ENCODE peak calls at places on chromosomes 5 and 9, in six cellular contexts. U is iPS-NIHi11, O is HEK293T, Z is heart right ventricle, T is small intestine, R is tibial nerve. G is an unnamed sample.

GRCh38 chr5:140553657-140554056 is 3.6 kb downstream of the SRA1 start:
- DNase-seq in U (no peak), O (no peak), Z (no peak), T (no peak), R (no peak), G (no peak)

GRCh38 chr5:157561105-157561504 is 14.5 kb downstream of the ADAM19 start:
- DNase-seq in U (no peak), O (no peak), Z (peak; percentile 75), T (no peak), R (no peak), G (no peak)

GRCh38 chr9:3397726-3398125 is 128.1 kb downstream of the RFX3 start:
- DNase-seq in U (no peak), O (no peak), Z (no peak), T (no peak), R (no peak), G (no peak)

GRCh38 chr9:120109242-120109641 is 470.7 kb downstream of the CDK5RAP2 start:
- DNase-seq in U (peak; percentile 82), O (peak; percentile 46), Z (no peak), T (no peak), R (no peak), G (no peak)

GRCh38 chr9:1100945-1101344 is 50.8 kb downstream of the DMRT2 start:
- DNase-seq in U (peak; percentile 67), O (peak; percentile 34), Z (peak; percentile 24), T (no peak), R (no peak), G (peak; percentile 50)

GRCh38 chr9:120900821-120901220 is 23.8 kb upstream of the PHF19 start:
- DNase-seq in U (no peak), O (no peak), Z (no peak), T (no peak), R (no peak), G (no peak)

GRCh38 chr5:179827684-179828083 is 7.0 kb downstream of the SQSTM1 start:
- DNase-seq in U (no peak), O (no peak), Z (no peak), T (peak; percentile 89), R (no peak), G (peak; percentile 47)

GRCh38 chr5:135211083-135211790 is 177.2 kb upstream of the PITX1 start:
- DNase-seq in U (no peak), O (no peak), Z (no peak), T (no peak), R (no peak), G (no peak)

GRCh38 chr5:79561525-79561893 is 47.6 kb upstream of the HOMER1 start:
- DNase-seq in U (no peak), O (no peak), Z (no peak), T (no peak), R (no peak), G (no peak)

GRCh38 chr9:134325813-134326753 is at the start of gene RXRA:
- DNase-seq in U (peak; percentile 92), O (peak; percentile 84), Z (peak; percentile 86), T (peak; percentile 87), R (peak; percentile 73), G (peak; percentile 93)

GRCh38 chr5:178426326-178427130 is 163.7 kb downstream of the COL23A1 start:
- DNase-seq in U (no peak), O (no peak), Z (no peak), T (no peak), R (no peak), G (no peak)

GRCh38 chr5:169494383-169495251 is 89.0 kb upstream of the SPDL1 start:
- DNase-seq in U (no peak), O (no peak), Z (no peak), T (no peak), R (no peak), G (no peak)

GRCh38 chr9:12314589-12314988 is 378.6 kb upstream of the TYRP1 start:
- DNase-seq in U (no peak), O (no peak), Z (no peak), T (no peak), R (no peak), G (no peak)

GRCh38 chr5:151825445-151825844 is 53.7 kb downstream of the G3BP1 start:
- DNase-seq in U (peak; percentile 79), O (peak; percentile 71), Z (peak; percentile 70), T (peak; percentile 69), R (no peak), G (peak; percentile 31)

GRCh38 chr5:73989956-73990355 is 364.0 kb downstream of the ARHGEF28 start:
- DNase-seq in U (no peak), O (no peak), Z (no peak), T (no peak), R (no peak), G (no peak)

GRCh38 chr9:126146254-126147145 is 180.1 kb upstream of the MVB12B start:
- DNase-seq in U (peak; percentile 90), O (peak; percentile 62), Z (no peak), T (peak; percentile 71), R (no peak), G (no peak)

GRCh38 chr5:97534166-97534565 is 351.1 kb upstream of the RIOK2 start:
- DNase-seq in U (peak; percentile 54), O (peak; percentile 38), Z (peak; percentile 24), T (peak; percentile 56), R (no peak), G (no peak)

GRCh38 chr5:102651466-102651865 is 103.6 kb upstream of the PAM start:
- DNase-seq in U (no peak), O (no peak), Z (no peak), T (no peak), R (no peak), G (no peak)

GRCh38 chr9:37948417-37948980 is 44.6 kb upstream of the SLC25A51 start:
- DNase-seq in U (no peak), O (no peak), Z (no peak), T (no peak), R (no peak), G (no peak)

G was measured in left ventricle myocardium superior.